ENCODE peak calls at places on chromosome 4, in four cellular contexts. R, P, M and T are unnamed samples.
A peak's percentile ranks its signal among the peaks of the same experiment; 100 is the strongest.

GRCh38 chr4:173411106-173411703 is 12.3 kb upstream of the SCRG1 start:
- DNase-seq in M (no peak), R (no peak), P (no peak), T (no peak)

GRCh38 chr4:37812713-37813112 is 13.8 kb upstream of the PGM2 start:
- DNase-seq in P (peak; percentile 62), R (peak; percentile 55), M (peak; percentile 34), T (no peak)

GRCh38 chr4:128709268-128709667 is 100.2 kb upstream of the JADE1 start:
- DNase-seq in R (no peak), P (no peak), M (no peak), T (no peak)

GRCh38 chr4:63919636-63920365 is 489.4 kb downstream of the TECRL start:
- DNase-seq in M (no peak), R (peak; percentile 7), P (no peak), T (no peak)

GRCh38 chr4:102253860-102254259 is 91.4 kb downstream of the SLC39A8 start:
- DNase-seq in P (no peak), R (no peak), M (no peak), T (no peak)

GRCh38 chr4:53785996-53786395 is 194.7 kb upstream of the LNX1 start:
- DNase-seq in P (peak; percentile 29), M (peak; percentile 55), R (peak; percentile 43), T (no peak)

GRCh38 chr4:127249066-127249766 is 383.5 kb upstream of the INTU start:
- DNase-seq in M (peak; percentile 73), R (peak; percentile 9), P (peak; percentile 54), T (no peak)

GRCh38 chr4:105896984-105897760 is 1.9 kb downstream of the NPNT start:
- DNase-seq in R (no peak), M (no peak), P (no peak), T (no peak)

GRCh38 chr4:1242506-1243450 is 6.2 kb downstream of the CTBP1 start:
- DNase-seq in R (no peak), M (no peak), P (no peak), T (no peak)

GRCh38 chr4:53780736-53781400 is 189.6 kb upstream of the LNX1 start:
- DNase-seq in R (no peak), M (peak; percentile 40), P (peak; percentile 67), T (no peak)

GRCh38 chr4:36402008-36402758 is 120.8 kb downstream of the DTHD1 start:
- DNase-seq in M (no peak), R (no peak), P (no peak), T (no peak)

GRCh38 chr4:124060261-124060918 is 652.1 kb downstream of the ANKRD50 start:
- DNase-seq in M (peak; percentile 56), P (peak; percentile 49), R (no peak), T (no peak)

GRCh38 chr4:26161030-26161824 is 159.6 kb upstream of the RBPJ start:
- DNase-seq in P (no peak), M (no peak), R (no peak), T (no peak)

GRCh38 chr4:177118596-177118995 is 191.1 kb upstream of the NEIL3 start:
- DNase-seq in R (peak; percentile 35), P (peak; percentile 99), M (peak; percentile 56), T (no peak)

GRCh38 chr4:119962631-119963030 is 104.0 kb downstream of the MAD2L1 start:
- DNase-seq in R (no peak), M (no peak), P (peak; percentile 5), T (no peak)

GRCh38 chr4:81319657-81320056 is 104.6 kb upstream of the PRKG2 start:
- DNase-seq in P (no peak), R (no peak), M (no peak), T (no peak)

GRCh38 chr4:105088110-105088879 is 58.4 kb upstream of the TET2 start:
- DNase-seq in R (peak; percentile 95), M (peak; percentile 93), P (peak; percentile 98), T (no peak)

GRCh38 chr4:26999689-27000088 is 139.0 kb downstream of the STIM2 start:
- DNase-seq in P (no peak), R (no peak), M (no peak), T (no peak)

GRCh38 chr4:90317785-90318184 is 190.6 kb downstream of the CCSER1 start:
- DNase-seq in P (peak; percentile 94), R (no peak), M (peak; percentile 84), T (no peak)

GRCh38 chr4:84887824-84888223 is 78.7 kb downstream of the WDFY3 start:
- DNase-seq in P (peak; percentile 66), M (peak; percentile 38), R (peak; percentile 90), T (no peak)

GRCh38 chr4:120536884-120537283 is 385.6 kb downstream of the PRDM5 start:
- DNase-seq in R (no peak), P (no peak), M (no peak), T (no peak)

GRCh38 chr4:84366111-84366510 is 133.0 kb downstream of the NKX6-1 start:
- DNase-seq in R (no peak), P (no peak), M (no peak), T (no peak)

GRCh38 chr4:15109583-15109982 is 107.3 kb downstream of the CPEB2 start:
- DNase-seq in M (no peak), P (no peak), R (no peak), T (no peak)

GRCh38 chr4:76486588-76487276 is 51.7 kb downstream of the SHROOM3 start:
- DNase-seq in M (no peak), P (no peak), R (no peak), T (no peak)

GRCh38 chr4:76488905-76489798 is 54.1 kb downstream of the SHROOM3 start:
- DNase-seq in M (peak; percentile 45), P (peak; percentile 14), R (no peak), T (no peak)

GRCh38 chr4:76489799-76490176 is 54.8 kb downstream of the SHROOM3 start:
- DNase-seq in P (no peak), R (no peak), M (no peak), T (no peak)

GRCh38 chr4:76484654-76485053 is 49.6 kb downstream of the SHROOM3 start:
- DNase-seq in P (no peak), R (no peak), M (no peak), T (no peak)

GRCh38 chr4:76485450-76485849 is 50.4 kb downstream of the SHROOM3 start:
- DNase-seq in M (peak; percentile 5), P (no peak), R (peak; percentile 9), T (no peak)
- H2BK5ac ChIP-seq in M (no peak overlapping the region), P (no peak overlapping the region), R (no peak overlapping the region), T (no peak overlapping the region)

DNA sequence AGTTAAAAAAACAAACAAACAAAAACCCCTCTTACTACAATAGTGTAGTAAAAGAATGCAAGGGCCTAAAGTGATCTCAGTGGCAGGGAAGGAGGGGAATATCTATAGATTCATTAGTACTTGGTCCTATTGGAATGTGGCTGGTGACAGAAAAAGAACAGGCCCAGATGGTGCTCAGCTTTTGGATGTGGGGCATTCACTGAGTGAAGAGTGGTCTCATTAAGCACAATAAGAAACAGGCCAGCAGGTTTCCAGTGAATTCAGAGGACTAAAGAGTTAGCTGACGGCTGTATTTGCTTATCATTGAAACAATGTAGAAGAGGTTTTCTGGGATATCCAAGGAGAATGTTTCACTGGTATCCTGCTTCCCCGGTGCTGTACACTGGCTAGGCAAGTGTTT is 243.8 kb upstream of the HHIP start:
- DNase-seq in P (no peak), M (no peak), R (no peak), T (peak; percentile 52)
- H3K14ac ChIP-seq in P (no peak overlapping the region), M (no peak overlapping the region), R (no peak overlapping the region), T (no peak overlapping the region)

DNA sequence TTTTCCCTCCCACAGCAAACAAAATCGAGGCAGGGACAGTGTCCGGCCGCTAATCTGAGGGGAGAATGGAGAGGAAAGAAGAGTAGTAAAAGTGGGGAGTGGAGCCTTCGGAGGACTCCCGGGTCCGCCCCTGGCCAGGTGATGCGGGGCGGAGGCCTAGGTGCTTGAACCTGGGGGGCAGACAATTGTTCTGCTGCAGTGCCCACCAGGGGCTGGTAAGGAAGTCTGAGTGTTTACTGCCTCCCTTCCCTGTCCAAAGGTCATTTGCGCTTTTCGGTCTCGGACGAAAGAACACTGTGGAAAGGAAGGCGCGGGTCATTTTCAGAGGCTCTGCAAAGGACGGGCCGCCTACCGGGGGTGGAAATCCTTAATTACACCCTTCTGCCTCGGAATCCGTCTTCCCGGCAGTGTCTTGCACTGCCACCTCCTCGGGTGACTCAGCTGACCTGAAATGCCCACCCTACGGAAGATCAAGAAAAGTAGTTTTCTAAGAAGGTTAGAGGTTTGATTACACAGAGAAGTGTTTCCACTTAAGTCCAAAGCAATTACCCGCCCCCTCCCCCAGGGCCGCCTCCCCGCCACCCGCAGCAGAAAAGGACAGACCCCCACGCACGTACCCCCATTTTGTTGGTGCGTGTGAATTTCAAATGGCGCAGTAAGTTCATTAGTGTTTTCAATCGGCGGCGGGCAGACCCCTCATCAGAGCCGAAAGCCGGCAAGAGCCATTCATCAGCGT is 99.9 kb upstream of the TENM3 start:
- DNase-seq in M (no peak), P (peak; percentile 29), R (peak; percentile 69), T (peak; percentile 24)
- H2BK5ac ChIP-seq in M (peak overlapping the region; percentile 59), P (no peak overlapping the region), R (peak overlapping the region; percentile 85), T (no peak overlapping the region)

DNA sequence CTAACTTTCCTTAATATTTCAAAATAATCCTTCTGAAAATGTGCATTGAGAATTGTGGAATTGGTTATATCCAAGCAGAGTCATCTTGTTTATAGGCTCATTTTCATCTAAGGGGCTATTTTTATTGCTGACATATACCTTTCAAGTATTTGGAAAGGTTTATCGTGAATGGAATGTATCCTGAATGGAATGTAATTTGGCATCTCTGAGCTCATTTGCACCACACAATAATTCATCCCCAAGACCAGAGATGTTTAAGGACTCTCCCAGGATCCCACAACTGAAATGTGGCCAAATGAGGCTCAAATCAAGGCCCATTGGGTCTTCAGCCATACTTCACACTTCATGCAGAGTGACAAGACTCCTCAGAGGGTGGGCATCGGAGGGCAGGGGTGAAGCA is 7.5 kb upstream of the SETD7 start:
- DNase-seq in P (no peak), M (no peak), R (no peak), T (no peak)
- H3K14ac ChIP-seq in P (no peak overlapping the region), M (no peak overlapping the region), R (no peak overlapping the region), T (no peak overlapping the region)

GRCh38 chr4:2648159-2648814 is 107.8 kb downstream of the TNIP2 start:
- DNase-seq in R (no peak), P (no peak), M (no peak), T (no peak)
- H2BK5ac ChIP-seq in R (no peak overlapping the region), P (no peak overlapping the region), M (no peak overlapping the region), T (no peak overlapping the region)

GRCh38 chr4:8112036-8112576 is 46.5 kb downstream of the ABLIM2 start:
- DNase-seq in P (no peak), M (no peak), R (no peak), T (no peak)
- H3K14ac ChIP-seq in P (no peak overlapping the region), M (no peak overlapping the region), R (no peak overlapping the region), T (no peak overlapping the region)

GRCh38 chr4:115851918-115852766 is 738.7 kb upstream of the NDST4 start:
- DNase-seq in M (peak; percentile 64), P (no peak), R (peak; percentile 80), T (peak; percentile 40)

GRCh38 chr4:115850799-115851509 is 737.5 kb upstream of the NDST4 start:
- DNase-seq in P (no peak), M (no peak), R (no peak), T (no peak)

GRCh38 chr4:115852767-115853091 is 739.3 kb upstream of the NDST4 start:
- DNase-seq in P (no peak), R (no peak), M (no peak), T (no peak)
- H2BK5ac ChIP-seq in P (no peak overlapping the region), R (no peak overlapping the region), M (no peak overlapping the region), T (no peak overlapping the region)